ENCODE peak calls at places on chromosomes 3 and 15, in four cellular contexts. T, L, P and R are unnamed samples.
A peak's percentile ranks its signal among the peaks of the same experiment; 100 is the strongest.

GRCh38 chr3:150220791-150221190 is 187.3 kb upstream of the TSC22D2 start:
- DNase-seq in L (no peak), P (peak; percentile 31), T (no peak), R (no peak)

GRCh38 chr3:16084887-16085286 is 89.6 kb upstream of the GALNT15 start:
- DNase-seq in P (peak; percentile 88), T (no peak), L (no peak), R (no peak)

GRCh38 chr15:92656089-92656488 is 514 bp upstream of the FAM174B start:
- DNase-seq in T (no peak), P (no peak), L (no peak), R (no peak)

GRCh38 chr15:41695750-41696436 is 35.7 kb downstream of the MGA start:
- DNase-seq in L (peak; percentile 6), P (peak; percentile 59), T (peak; percentile 50), R (peak; percentile 26)

GRCh38 chr15:35784745-35785144 is 238.8 kb upstream of the DPH6 start:
- DNase-seq in T (no peak), L (no peak), P (no peak), R (no peak)

GRCh38 chr3:171874879-171875278 is 31.7 kb downstream of the TMEM212 start:
- DNase-seq in T (no peak), P (peak; percentile 36), L (no peak), R (peak; percentile 53)

GRCh38 chr15:48331796-48332641 is 790 bp downstream of the DUT start:
- DNase-seq in T (peak; percentile 58), P (no peak), L (peak; percentile 51), R (peak; percentile 38)

GRCh38 chr3:69305011-69305410 is 80.9 kb downstream of the FRMD4B start:
- DNase-seq in L (no peak), P (no peak), T (no peak), R (peak; percentile 17)

GRCh38 chr3:32937331-32937730 is 14.1 kb upstream of the CCR4 start:
- DNase-seq in P (peak; percentile 37), T (no peak), L (no peak), R (no peak)

GRCh38 chr15:31303434-31304073 is 23.1 kb upstream of the KLF13 start:
- DNase-seq in T (no peak), L (no peak), P (no peak), R (no peak)

GRCh38 chr3:32420138-32420981 is 28.7 kb downstream of the CMTM7 start:
- DNase-seq in T (peak; percentile 35), P (peak; percentile 55), L (no peak), R (peak; percentile 55)

GRCh38 chr3:185760091-185760490 is 64.8 kb downstream of the IGF2BP2 start:
- DNase-seq in T (no peak), L (no peak), P (peak; percentile 64), R (no peak)

GRCh38 chr3:71581981-71582611 is 1.4 kb downstream of the FOXP1 start:
- DNase-seq in P (peak; percentile 67), L (no peak), T (no peak), R (peak; percentile 61)

GRCh38 chr3:38627956-38628355 is 21.5 kb downstream of the SCN5A start:
- DNase-seq in L (no peak), P (peak; percentile 20), T (no peak), R (peak; percentile 16)

GRCh38 chr15:70111203-70112017 is 13.7 kb upstream of the TLE3 start:
- DNase-seq in P (peak; percentile 76), T (peak; percentile 87), L (no peak), R (peak; percentile 37)

GRCh38 chr3:40620151-40620550 is 95.4 kb downstream of the ZNF621 start:
- DNase-seq in L (no peak), T (no peak), P (no peak), R (no peak)

GRCh38 chr15:41284425-41285177 is 47.8 kb downstream of the OIP5 start:
- DNase-seq in P (peak; percentile 27), L (no peak), T (no peak), R (peak; percentile 13)

GRCh38 chr15:71116366-71116765 is 1.1 kb downstream of the THSD4 start:
- DNase-seq in T (no peak), L (no peak), P (peak; percentile 53), R (peak; percentile 27)

GRCh38 chr3:87436781-87437543 is 160.6 kb upstream of the POU1F1 start:
- DNase-seq in P (peak; percentile 66), L (no peak), T (no peak), R (peak; percentile 4)

GRCh38 chr3:120471643-120472042 is 20.9 kb upstream of the FSTL1 start:
- DNase-seq in L (no peak), P (peak; percentile 90), T (no peak), R (peak; percentile 25)

GRCh38 chr3:158770254-158771017 is 31.4 kb upstream of the MFSD1 start:
- DNase-seq in T (peak; percentile 33), L (no peak), P (peak; percentile 91), R (no peak)

GRCh38 chr15:31801152-31801551 is 229.2 kb upstream of the CHRNA7 start:
- DNase-seq in T (no peak), L (no peak), P (no peak), R (no peak)

GRCh38 chr15:70589221-70589620 is 174.1 kb downstream of the UACA start:
- DNase-seq in P (peak; percentile 92), L (no peak), T (no peak), R (no peak)

GRCh38 chr3:131526801-131527347 is 24.1 kb upstream of the MRPL3 start:
- DNase-seq in P (peak; percentile 51), T (no peak), L (no peak), R (no peak)

GRCh38 chr3:120113128-120114116 is 19.2 kb upstream of the GSK3B start:
- DNase-seq in T (peak; percentile 53), L (no peak), P (peak; percentile 93), R (peak; percentile 54)

GRCh38 chr15:48374472-48374871 is 43.2 kb downstream of the DUT start:
- DNase-seq in P (no peak), T (no peak), L (no peak), R (no peak)

GRCh38 chr3:170414202-170414663 is 4.4 kb upstream of the CLDN11 start:
- DNase-seq in L (no peak), P (peak; percentile 90), T (peak; percentile 73), R (peak; percentile 60)

GRCh38 chr3:1613962-1614361 is 484.7 kb upstream of the CNTN4 start:
- DNase-seq in P (no peak), L (no peak), T (no peak), R (no peak)